ENCODE peak calls at places on chromosome 3, in seven cellular contexts. M, K, O, Y, J, R and G are unnamed samples.

GRCh38 chr3:71628571-71628970 is 45.0 kb upstream of the FOXP1 start:
- DNase-seq in R (no peak), M (no peak), J (no peak), Y (no peak), O (no peak), K (no peak), G (no peak)

GRCh38 chr3:46990573-46991374 is 11.3 kb downstream of the NBEAL2 start:
- DNase-seq in M (no peak), K (peak; percentile 41), R (no peak), Y (no peak), J (no peak), O (peak; percentile 79), G (no peak)

GRCh38 chr3:25663324-25664065 is 1.2 kb downstream of the TOP2B start:
- DNase-seq in Y (peak; percentile 32), J (peak; percentile 63), O (no peak), K (peak; percentile 27), M (peak; percentile 54), R (no peak), G (peak; percentile 42)

GRCh38 chr3:87895983-87896382 is 162.8 kb downstream of the CGGBP1 start:
- DNase-seq in O (no peak), R (no peak), M (no peak), Y (no peak), K (no peak), J (peak; percentile 2), G (no peak)

GRCh38 chr3:194584866-194585265 is 48.4 kb downstream of the TMEM44 start:
- DNase-seq in Y (no peak), M (no peak), O (no peak), R (no peak), K (no peak), J (no peak), G (no peak)

GRCh38 chr3:65534825-65535224 is 503.9 kb downstream of the MAGI1 start:
- DNase-seq in O (no peak), M (no peak), R (no peak), K (no peak), J (no peak), Y (no peak), G (no peak)

GRCh38 chr3:54547051-54547450 is 380.8 kb downstream of the LRTM1 start:
- DNase-seq in K (no peak), Y (no peak), R (no peak), J (no peak), M (no peak), O (no peak), G (no peak)

GRCh38 chr3:185732782-185733181 is 92.1 kb downstream of the IGF2BP2 start:
- DNase-seq in J (no peak), Y (no peak), R (peak; percentile 87), O (no peak), K (no peak), M (no peak), G (no peak)

GRCh38 chr3:13040381-13041074 is 32.7 kb downstream of the IQSEC1 start:
- DNase-seq in J (no peak), R (no peak), Y (peak; percentile 70), M (no peak), O (peak; percentile 58), K (peak; percentile 41), G (peak; percentile 4)

DNA sequence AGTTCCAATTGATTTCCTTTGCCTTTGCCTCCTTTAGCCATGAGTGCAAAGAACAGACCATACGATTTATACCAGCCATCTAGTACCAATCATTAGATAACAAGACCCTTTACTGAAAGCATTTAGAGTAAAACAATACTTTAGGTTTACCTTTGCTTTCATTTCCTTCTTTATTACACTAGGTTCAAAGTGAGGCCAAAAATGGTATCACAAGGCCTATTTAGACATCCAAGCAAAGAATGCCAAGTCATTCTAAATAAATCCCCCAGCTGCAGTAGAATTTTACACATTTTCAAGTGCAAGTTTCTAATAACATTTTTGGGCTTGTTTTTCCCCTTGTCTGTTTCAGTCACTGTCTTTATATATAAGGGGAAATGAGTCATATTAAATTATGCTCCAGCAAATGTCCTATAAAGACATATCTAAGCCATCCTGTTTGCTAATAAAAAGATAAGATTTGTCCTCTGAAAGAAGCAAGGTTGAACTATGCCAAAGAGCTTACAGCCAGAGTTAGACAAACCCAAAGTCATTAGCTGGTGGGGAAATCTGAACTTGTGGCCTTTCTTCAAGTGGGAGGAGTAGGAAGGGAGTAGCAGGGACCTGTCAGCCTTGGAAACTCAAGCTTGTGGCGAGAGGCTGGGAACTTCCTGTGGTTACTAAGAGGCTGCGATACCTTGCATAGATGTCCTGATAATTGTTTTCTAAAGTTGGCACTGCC is 232.7 kb downstream of the MECOM start:
- DNase-seq in O (no peak), K (no peak), Y (no peak), J (no peak), R (no peak), M (no peak), G (peak; percentile 0)
- H3K27ac ChIP-seq in O (no peak overlapping the region), K (no peak overlapping the region), Y (no peak overlapping the region), J (no peak overlapping the region), R (no peak overlapping the region), M (no peak overlapping the region), G (no peak overlapping the region)

DNA sequence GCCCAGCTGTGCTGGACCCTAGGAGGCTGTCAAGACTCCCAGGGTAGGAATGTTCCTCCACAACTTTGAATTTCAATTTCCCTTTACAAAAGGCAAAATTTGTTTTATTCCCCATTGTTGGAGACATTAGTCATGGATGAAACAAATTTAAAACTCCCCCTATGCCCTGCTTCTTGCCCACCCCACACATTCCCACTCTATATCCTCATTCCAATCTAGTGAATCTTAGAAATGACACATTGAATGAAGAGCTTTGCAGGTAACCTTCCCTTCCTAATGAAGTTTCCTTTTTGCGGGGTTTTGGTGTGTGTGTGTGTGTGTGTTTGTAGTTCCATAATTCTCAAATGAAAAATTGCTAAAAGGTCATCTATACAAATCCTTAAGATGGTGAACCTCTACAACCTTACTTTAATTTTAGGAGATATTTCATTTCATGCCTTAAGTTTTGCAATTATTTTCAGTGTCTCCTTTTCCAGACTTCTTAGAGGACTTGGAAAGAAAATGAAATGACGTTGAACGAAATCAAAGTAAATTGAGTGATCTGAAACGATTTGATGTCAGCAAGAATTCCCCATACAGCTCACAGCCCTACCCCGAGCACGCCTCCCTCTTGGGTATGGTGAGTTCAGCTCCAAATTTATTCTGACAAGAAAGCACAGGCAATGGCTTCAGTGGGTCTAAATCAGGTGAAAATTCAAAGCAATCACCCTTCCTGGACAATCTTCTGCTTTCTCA is 72.4 kb downstream of the CCNL1 start:
- DNase-seq in M (no peak), K (no peak), R (no peak), O (no peak), Y (no peak), J (no peak), G (no peak)
- H3K27ac ChIP-seq in M (peak overlapping the region; percentile 97), K (peak overlapping the region; percentile 100), R (peak overlapping the region; percentile 95), O (peak overlapping the region; percentile 100), Y (peak overlapping the region; percentile 99), J (peak overlapping the region; percentile 94), G (no peak overlapping the region)

GRCh38 chr3:192907784-192908183 is 9.9 kb downstream of the MB21D2 start:
- DNase-seq in R (no peak), O (no peak), K (no peak), M (no peak), J (no peak), Y (no peak), G (no peak)

GRCh38 chr3:192902481-192903023 is 15.1 kb downstream of the MB21D2 start:
- DNase-seq in J (no peak), M (no peak), R (no peak), K (no peak), Y (no peak), O (no peak), G (no peak)

GRCh38 chr3:192905980-192906678 is 11.5 kb downstream of the MB21D2 start:
- DNase-seq in J (peak; percentile 54), O (no peak), M (no peak), Y (no peak), K (no peak), R (no peak), G (no peak)

GRCh38 chr3:192906940-192907339 is 10.7 kb downstream of the MB21D2 start:
- DNase-seq in Y (peak; percentile 62), M (no peak), K (no peak), J (no peak), R (no peak), O (no peak), G (no peak)

DNA sequence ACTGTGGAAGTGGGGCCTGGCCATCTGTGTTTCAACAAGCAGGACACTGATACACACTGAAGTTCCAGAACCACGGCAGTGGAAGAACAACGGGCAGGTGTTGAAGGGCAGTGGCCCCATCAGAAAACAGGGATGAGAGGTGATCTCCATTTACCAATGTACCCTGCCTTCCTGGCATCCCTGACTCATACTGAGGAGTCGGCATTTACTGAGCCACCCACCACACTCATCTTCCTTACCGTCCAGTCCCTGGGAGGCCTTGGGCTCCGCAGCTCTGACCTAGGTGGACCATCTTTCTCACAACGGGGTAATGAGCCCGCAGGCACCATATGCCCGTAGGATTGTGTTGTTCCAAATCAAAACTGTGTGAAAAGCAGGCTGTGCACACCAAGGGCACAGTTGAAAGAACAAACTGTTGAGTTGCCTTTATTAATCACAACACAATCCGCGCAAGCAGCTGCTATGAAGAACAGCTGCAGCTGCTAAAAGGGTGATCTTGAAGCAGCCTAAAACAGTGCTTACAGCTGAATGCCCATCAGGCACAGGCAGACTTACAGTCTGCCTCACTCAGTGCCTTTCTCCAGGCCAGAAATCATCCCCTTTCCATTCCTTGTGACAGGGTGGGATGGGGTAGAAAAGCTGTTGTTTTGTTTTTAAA is 12.9 kb downstream of the MB21D2 start:
- DNase-seq in O (no peak), R (no peak), K (no peak), Y (no peak), M (no peak), J (no peak), G (no peak)
- H3K27ac ChIP-seq in O (no peak overlapping the region), R (no peak overlapping the region), K (no peak overlapping the region), Y (no peak overlapping the region), M (no peak overlapping the region), J (no peak overlapping the region), G (no peak overlapping the region)

GRCh38 chr3:126356373-126357298 is 572 bp downstream of the KLF15 start:
- DNase-seq in O (peak; percentile 69), M (peak; percentile 64), J (peak; percentile 41), Y (peak; percentile 82), R (no peak), K (peak; percentile 20), G (peak; percentile 20)
- H3K27ac ChIP-seq in O (peak overlapping the region; percentile 92), M (peak overlapping the region; percentile 78), J (no peak overlapping the region), Y (peak overlapping the region; percentile 79), R (no peak overlapping the region), K (peak overlapping the region; percentile 77), G (no peak overlapping the region)

DNA sequence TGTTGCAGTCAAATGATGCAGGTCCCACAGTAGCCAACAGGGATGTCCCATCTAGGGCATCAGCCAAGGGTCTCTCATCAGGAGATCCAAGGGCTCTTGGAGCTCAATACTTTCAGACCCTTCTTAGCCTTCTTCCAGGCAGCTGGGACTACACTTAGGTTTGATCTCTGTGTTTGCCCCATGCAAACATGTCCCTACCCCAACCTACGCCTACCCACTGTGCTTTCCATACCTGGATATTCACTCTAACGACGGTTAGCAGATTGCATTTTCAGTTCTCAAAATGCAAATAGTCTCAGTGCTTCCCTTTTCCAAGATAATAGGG is 837 bp upstream of the CEP70 start:
- DNase-seq in Y (no peak), K (no peak), J (no peak), R (no peak), O (no peak), M (no peak), G (no peak)
- H3K27ac ChIP-seq in Y (no peak overlapping the region), K (peak overlapping the region; percentile 88), J (no peak overlapping the region), R (no peak overlapping the region), O (peak overlapping the region; percentile 88), M (no peak overlapping the region), G (peak overlapping the region; percentile 75)

GRCh38 chr3:50341996-50342732 is 1.5 kb upstream of the RASSF1 start:
- DNase-seq in O (no peak), R (no peak), J (no peak), Y (no peak), M (no peak), K (no peak), G (no peak)
- H3K27ac ChIP-seq in O (peak overlapping the region; percentile 98), R (no peak overlapping the region), J (no peak overlapping the region), Y (no peak overlapping the region), M (no peak overlapping the region), K (no peak overlapping the region), G (no peak overlapping the region)